ENCODE peak calls at places on chromosome 2, in seven cellular contexts. One of them, this sample, is unnamed.

GRCh38 chr2:213995400-213996105 is 415.3 kb upstream of the VWC2L start:
- DNase-seq in CD8-positive, alpha-beta memory T cell: no peak
- DNase-seq in mucosa of gallbladder: no peak
- DNase-seq in naive B cell: no peak
- DNase-seq in astrocyte of the hippocampus: peak
- DNase-seq in mucosa of descending colon: no peak
- DNase-seq in NCI-H1105 treated with DMSO at 0.1 percent for 48 hours: no peak
- DNase-seq in this sample: no peak

GRCh38 chr2:195608768-195609454 is 48.1 kb upstream of the SLC39A10 start:
- DNase-seq in naive B cell: no peak
- DNase-seq in mucosa of gallbladder: no peak
- DNase-seq in NCI-H1105 treated with DMSO at 0.1 percent for 48 hours: no peak
- DNase-seq in astrocyte of the hippocampus: no peak
- DNase-seq in CD8-positive, alpha-beta memory T cell: no peak
- DNase-seq in mucosa of descending colon: no peak
- DNase-seq in this sample: no peak

GRCh38 chr2:119473621-119474370 is 42.1 kb downstream of the TMEM37 start:
- DNase-seq in NCI-H1105 treated with DMSO at 0.1 percent for 48 hours: no peak
- DNase-seq in mucosa of descending colon: no peak
- DNase-seq in mucosa of gallbladder: no peak
- DNase-seq in astrocyte of the hippocampus: no peak
- DNase-seq in CD8-positive, alpha-beta memory T cell: no peak
- DNase-seq in naive B cell: no peak
- DNase-seq in this sample: no peak

GRCh38 chr2:23122681-23123080 is 262.3 kb upstream of the KLHL29 start:
- DNase-seq in mucosa of descending colon: no peak
- DNase-seq in astrocyte of the hippocampus: no peak
- DNase-seq in CD8-positive, alpha-beta memory T cell: no peak
- DNase-seq in NCI-H1105 treated with DMSO at 0.1 percent for 48 hours: no peak
- DNase-seq in mucosa of gallbladder: no peak
- DNase-seq in naive B cell: no peak
- DNase-seq in this sample: no peak

GRCh38 chr2:1541812-1542211 is 128.5 kb downstream of the TPO start:
- DNase-seq in naive B cell: no peak
- DNase-seq in NCI-H1105 treated with DMSO at 0.1 percent for 48 hours: peak
- DNase-seq in mucosa of descending colon: no peak
- DNase-seq in mucosa of gallbladder: no peak
- DNase-seq in CD8-positive, alpha-beta memory T cell: no peak
- DNase-seq in astrocyte of the hippocampus: no peak
- DNase-seq in this sample: no peak

GRCh38 chr2:239015769-239016675 is 168.1 kb downstream of the TWIST2 start:
- DNase-seq in NCI-H1105 treated with DMSO at 0.1 percent for 48 hours: no peak
- DNase-seq in naive B cell: no peak
- DNase-seq in mucosa of gallbladder: no peak
- DNase-seq in mucosa of descending colon: no peak
- DNase-seq in CD8-positive, alpha-beta memory T cell: no peak
- DNase-seq in astrocyte of the hippocampus: no peak
- DNase-seq in this sample: no peak

GRCh38 chr2:227479865-227480475 is 8.0 kb downstream of the AGFG1 start:
- DNase-seq in naive B cell: no peak
- DNase-seq in NCI-H1105 treated with DMSO at 0.1 percent for 48 hours: no peak
- DNase-seq in mucosa of gallbladder: no peak
- DNase-seq in astrocyte of the hippocampus: peak
- DNase-seq in CD8-positive, alpha-beta memory T cell: no peak
- DNase-seq in mucosa of descending colon: no peak
- DNase-seq in this sample: no peak

GRCh38 chr2:239804161-239805042 is 220.7 kb downstream of the NDUFA10 start:
- DNase-seq in NCI-H1105 treated with DMSO at 0.1 percent for 48 hours: no peak
- DNase-seq in CD8-positive, alpha-beta memory T cell: no peak
- DNase-seq in astrocyte of the hippocampus: no peak
- DNase-seq in naive B cell: no peak
- DNase-seq in mucosa of gallbladder: no peak
- DNase-seq in mucosa of descending colon: no peak
- DNase-seq in this sample: no peak

GRCh38 chr2:173239644-173240043 is 115.0 kb upstream of the CDCA7 start:
- DNase-seq in mucosa of descending colon: no peak
- DNase-seq in astrocyte of the hippocampus: no peak
- DNase-seq in mucosa of gallbladder: no peak
- DNase-seq in naive B cell: no peak
- DNase-seq in CD8-positive, alpha-beta memory T cell: no peak
- DNase-seq in NCI-H1105 treated with DMSO at 0.1 percent for 48 hours: no peak
- DNase-seq in this sample: no peak

GRCh38 chr2:79621755-79622154 is 108.9 kb downstream of the CTNNA2 start:
- DNase-seq in mucosa of gallbladder: no peak
- DNase-seq in NCI-H1105 treated with DMSO at 0.1 percent for 48 hours: no peak
- DNase-seq in naive B cell: no peak
- DNase-seq in CD8-positive, alpha-beta memory T cell: no peak
- DNase-seq in astrocyte of the hippocampus: no peak
- DNase-seq in mucosa of descending colon: no peak
- DNase-seq in this sample: no peak

GRCh38 chr2:235543851-235544686 is 50.2 kb downstream of the AGAP1 start:
- DNase-seq in mucosa of descending colon: no peak
- DNase-seq in NCI-H1105 treated with DMSO at 0.1 percent for 48 hours: no peak
- DNase-seq in naive B cell: no peak
- DNase-seq in CD8-positive, alpha-beta memory T cell: no peak
- DNase-seq in astrocyte of the hippocampus: no peak
- DNase-seq in mucosa of gallbladder: no peak
- DNase-seq in this sample: no peak

GRCh38 chr2:871175-871727 is 79.4 kb upstream of the SNTG2 start:
- DNase-seq in CD8-positive, alpha-beta memory T cell: no peak
- DNase-seq in NCI-H1105 treated with DMSO at 0.1 percent for 48 hours: no peak
- DNase-seq in astrocyte of the hippocampus: no peak
- DNase-seq in mucosa of descending colon: no peak
- DNase-seq in naive B cell: no peak
- DNase-seq in mucosa of gallbladder: no peak
- DNase-seq in this sample: no peak

GRCh38 chr2:149409506-149409905 is 79.1 kb downstream of the LYPD6 start:
- DNase-seq in mucosa of gallbladder: no peak
- DNase-seq in CD8-positive, alpha-beta memory T cell: no peak
- DNase-seq in astrocyte of the hippocampus: no peak
- DNase-seq in naive B cell: no peak
- DNase-seq in NCI-H1105 treated with DMSO at 0.1 percent for 48 hours: peak
- DNase-seq in mucosa of descending colon: no peak
- DNase-seq in this sample: no peak

GRCh38 chr2:223972656-223973102 is 15.4 kb downstream of the MRPL44 start:
- DNase-seq in mucosa of descending colon: no peak
- DNase-seq in mucosa of gallbladder: no peak
- DNase-seq in astrocyte of the hippocampus: no peak
- DNase-seq in NCI-H1105 treated with DMSO at 0.1 percent for 48 hours: no peak
- DNase-seq in CD8-positive, alpha-beta memory T cell: no peak
- DNase-seq in naive B cell: no peak
- DNase-seq in this sample: no peak

GRCh38 chr2:241909769-241910168 is 40.2 kb downstream of the RTP5 start:
- DNase-seq in CD8-positive, alpha-beta memory T cell: no peak
- DNase-seq in naive B cell: no peak
- DNase-seq in mucosa of descending colon: no peak
- DNase-seq in mucosa of gallbladder: no peak
- DNase-seq in astrocyte of the hippocampus: no peak
- DNase-seq in NCI-H1105 treated with DMSO at 0.1 percent for 48 hours: no peak
- DNase-seq in this sample: no peak

GRCh38 chr2:64639691-64640090 is 14.0 kb downstream of the SERTAD2 start:
- DNase-seq in mucosa of gallbladder: no peak
- DNase-seq in naive B cell: no peak
- DNase-seq in astrocyte of the hippocampus: no peak
- DNase-seq in CD8-positive, alpha-beta memory T cell: no peak
- DNase-seq in NCI-H1105 treated with DMSO at 0.1 percent for 48 hours: no peak
- DNase-seq in mucosa of descending colon: no peak
- DNase-seq in this sample: no peak

This sample was measured in SIG-M5.